ENCODE peak calls at places on chromosomes 2 and 18, in eight cellular contexts. V is transverse colon, X is SK-N-SH, B is suprapubic skin, I is HL-60, S is endothelial cell of umbilical vein, L is spleen, A is GM12878. D is an unnamed sample.

GRCh38 chr2:70007151-70007550 is 45.7 kb upstream of the ASPRV1 start:
- DNase-seq in S (no peak), B (peak), I (no peak), A (no peak), X (no peak), V (no peak), L (no peak), D (no peak)

GRCh38 chr18:9731380-9731779 is 23.3 kb downstream of the RAB31 start:
- DNase-seq in I (no peak), A (no peak), X (no peak), V (no peak), L (no peak), B (no peak), S (no peak), D (peak)

GRCh38 chr2:104755026-104755856 is 98.7 kb upstream of the POU3F3 start:
- DNase-seq in S (no peak), B (no peak), X (no peak), I (peak), A (no peak), L (peak), V (no peak), D (no peak)

GRCh38 chr2:145012214-145012670 is 492.3 kb upstream of the ZEB2 start:
- DNase-seq in V (no peak), B (no peak), I (no peak), S (peak), X (no peak), A (no peak), L (no peak), D (peak)

GRCh38 chr18:12236141-12236540 is 18.0 kb upstream of the CIDEA start:
- DNase-seq in V (no peak), S (no peak), I (no peak), X (no peak), B (no peak), A (no peak), L (no peak), D (no peak)

GRCh38 chr2:161199885-161200284 is 39.7 kb downstream of the TANK start:
- DNase-seq in L (no peak), I (no peak), V (no peak), S (no peak), X (no peak), A (no peak), B (no peak), D (no peak)

GRCh38 chr2:111534816-111535803 is 348.9 kb downstream of the ANAPC1 start:
- DNase-seq in X (no peak), L (no peak), I (no peak), B (no peak), V (peak), S (peak), A (no peak), D (peak)

GRCh38 chr18:7414459-7414858 is 152.7 kb upstream of the PTPRM start:
- DNase-seq in X (no peak), B (no peak), L (no peak), S (no peak), A (no peak), I (no peak), V (no peak), D (peak)

GRCh38 chr2:122451040-122451439 is 695.6 kb downstream of the TSN start:
- DNase-seq in L (no peak), B (no peak), I (peak), X (peak), A (no peak), S (peak), V (no peak), D (no peak)

GRCh38 chr2:88738271-88738670 is 46.8 kb downstream of the RPIA start:
- DNase-seq in I (no peak), S (peak), B (no peak), L (no peak), A (no peak), V (no peak), X (no peak), D (no peak)

GRCh38 chr2:96866586-96866985 is 3.3 kb downstream of the SEMA4C start:
- DNase-seq in L (peak), S (peak), A (no peak), B (no peak), I (no peak), X (no peak), V (no peak), D (no peak)

GRCh38 chr18:3357516-3357915 is 92.5 kb upstream of the TGIF1 start:
- DNase-seq in B (no peak), X (no peak), V (no peak), L (no peak), I (no peak), A (no peak), S (no peak), D (no peak)

GRCh38 chr2:101622633-101623521 is 74.6 kb upstream of the MAP4K4 start:
- DNase-seq in L (no peak), A (peak), B (no peak), I (peak), V (no peak), S (no peak), X (no peak), D (no peak)

GRCh38 chr18:23935804-23936203 is 78.8 kb upstream of the TTC39C start:
- DNase-seq in B (peak), S (no peak), X (no peak), A (no peak), L (no peak), V (peak), I (no peak), D (no peak)

GRCh38 chr18:61581578-61582204 is 248.5 kb downstream of the CDH20 start:
- DNase-seq in X (peak), B (peak), I (peak), L (peak), S (peak), V (peak), A (no peak), D (peak)

GRCh38 chr2:240293865-240294461 is 141.5 kb upstream of the GPC1 start:
- DNase-seq in I (no peak), L (peak), A (no peak), X (peak), V (no peak), B (no peak), S (no peak), D (no peak)

GRCh38 chr18:31581498-31582197 is 10.0 kb upstream of the TTR start:
- DNase-seq in A (no peak), L (no peak), X (no peak), S (peak), V (no peak), B (no peak), I (no peak), D (no peak)

GRCh38 chr2:33202641-33203345 is 256.0 kb downstream of the LTBP1 start:
- DNase-seq in X (no peak), V (no peak), I (no peak), B (no peak), L (no peak), A (no peak), S (no peak), D (no peak)

GRCh38 chr2:224796695-224797305 is 80.6 kb upstream of the CCDC195 start:
- DNase-seq in S (no peak), L (no peak), X (no peak), I (no peak), A (no peak), V (no peak), B (no peak), D (no peak)

GRCh38 chr2:224807153-224807964 is 91.2 kb upstream of the CCDC195 start:
- DNase-seq in V (no peak), A (no peak), B (no peak), L (no peak), I (no peak), X (no peak), S (peak), D (no peak)

GRCh38 chr2:224802407-224802806 is 86.2 kb upstream of the CCDC195 start:
- DNase-seq in A (no peak), I (no peak), L (no peak), V (no peak), S (peak), B (no peak), X (no peak), D (no peak)

DNA sequence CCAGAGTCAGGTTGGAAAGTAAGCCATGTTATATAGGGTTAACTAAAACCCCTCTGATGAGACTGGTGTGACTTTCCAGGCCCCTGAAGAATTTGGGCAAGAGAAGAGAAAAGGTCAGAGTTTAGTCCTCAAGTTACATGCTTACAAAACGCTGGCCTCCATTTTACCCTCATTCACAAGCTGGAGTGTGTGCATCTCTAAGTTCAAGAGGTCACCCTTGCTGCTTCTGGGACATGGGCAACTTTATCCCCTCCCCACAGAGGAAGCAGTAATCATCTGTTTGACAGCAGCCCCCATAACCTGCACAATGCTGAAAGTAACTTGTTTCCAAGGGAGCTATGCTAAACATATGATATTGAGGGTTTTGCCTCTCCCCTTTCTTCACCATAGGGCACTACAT is 85.2 kb upstream of the CCDC195 start:
- DNase-seq in A (no peak), I (no peak), S (no peak), V (no peak), X (no peak), L (no peak), B (no peak), D (no peak)
- TF ChIP-seq POLR2AphosphoS5 in A (no peak), I (no peak), S (no peak), V (no peak), X (no peak), L (no peak), B (no peak), D (no peak)

GRCh38 chr18:22346968-22347611 is 70.6 kb downstream of the CTAGE1 start:
- DNase-seq in X (no peak), V (peak), S (peak), A (no peak), B (no peak), I (no peak), L (peak), D (peak)
- TF ChIP-seq POLR2AphosphoS5 in X (no peak), V (peak), S (peak), A (no peak), B (no peak), I (no peak), L (peak), D (no peak)

DNA sequence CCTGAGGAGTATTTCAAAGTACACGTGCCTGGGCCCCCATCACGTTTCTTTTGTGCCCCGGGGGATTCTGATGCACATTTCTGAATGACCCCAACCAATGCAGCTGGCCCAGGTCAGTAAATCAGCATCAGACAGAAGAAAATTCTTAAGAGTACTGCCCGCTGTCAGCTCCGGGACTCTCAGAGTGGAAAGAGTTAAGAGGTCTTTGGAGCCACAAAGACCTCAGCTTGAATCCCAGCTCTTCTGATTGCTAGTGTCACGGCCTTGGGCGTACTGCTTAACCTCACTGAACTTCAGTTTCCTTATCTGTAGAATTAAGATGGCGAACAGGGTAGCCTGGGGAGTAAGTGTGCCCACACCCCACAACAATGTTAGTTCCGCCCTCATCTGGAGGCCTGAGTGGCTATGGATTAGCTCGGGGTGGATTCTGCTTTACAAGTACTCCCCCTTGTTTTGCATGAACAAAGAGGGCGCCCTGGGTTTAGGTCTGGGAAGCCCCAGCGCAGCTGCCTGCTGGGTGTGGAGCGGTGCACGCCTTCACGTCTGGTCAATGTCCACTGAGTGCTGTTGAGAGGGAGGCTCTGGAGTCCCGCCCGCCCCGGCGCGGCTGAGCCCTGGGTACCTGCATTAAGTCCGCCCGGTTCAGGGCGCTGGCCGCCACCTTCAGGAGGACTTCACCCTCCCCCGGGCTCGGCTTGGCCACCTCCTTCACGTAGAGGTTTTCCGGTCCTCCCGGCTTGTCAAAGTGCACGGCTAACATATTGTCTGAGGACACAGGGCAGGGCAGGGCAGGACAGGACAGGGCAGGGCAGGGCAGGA is 858 bp downstream of the TP53I3 start:
- DNase-seq in V (peak), B (no peak), S (peak), L (no peak), X (peak), I (peak), A (peak), D (no peak)
- TF ChIP-seq POLR2AphosphoS5 in V (peak), B (no peak), S (no peak), L (peak), X (no peak), I (no peak), A (peak), D (no peak)

DNA sequence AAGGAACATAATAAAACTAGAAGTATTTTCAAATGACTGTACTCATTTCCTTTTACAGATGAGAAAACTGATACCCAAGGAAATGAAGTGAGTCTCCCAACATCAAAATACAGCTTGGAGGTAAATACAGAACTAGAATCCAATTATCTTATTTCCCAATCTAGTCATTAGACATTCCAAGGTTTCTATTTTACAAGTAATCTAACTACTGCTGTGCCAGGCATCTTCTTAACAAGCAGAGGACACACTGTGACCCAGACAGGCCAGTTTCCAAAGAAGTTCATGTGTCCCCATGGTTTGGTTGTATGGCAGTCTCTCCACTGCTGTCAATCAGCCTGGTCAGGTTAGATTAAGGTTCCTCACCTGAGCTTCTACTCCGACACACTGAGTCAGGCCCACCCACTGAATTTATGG is 143.5 kb downstream of the THADA start:
- DNase-seq in B (no peak), X (no peak), S (peak), L (no peak), I (no peak), V (no peak), A (no peak), D (no peak)
- TF ChIP-seq POLR2AphosphoS5 in B (no peak), X (peak), S (peak), L (no peak), I (no peak), V (no peak), A (no peak), D (no peak)

GRCh38 chr2:20540587-20541304 is 93.9 kb downstream of the RHOB start:
- DNase-seq in V (no peak), S (no peak), A (no peak), L (peak), X (no peak), B (no peak), I (no peak), D (no peak)

GRCh38 chr2:20539133-20539719 is 92.4 kb downstream of the RHOB start:
- DNase-seq in I (no peak), X (no peak), V (no peak), S (no peak), B (no peak), A (no peak), L (no peak), D (no peak)

GRCh38 chr2:20538308-20539132 is 91.6 kb downstream of the RHOB start:
- DNase-seq in B (no peak), S (no peak), I (no peak), X (no peak), L (peak), A (no peak), V (no peak), D (no peak)

GRCh38 chr2:20541305-20541640 is 94.4 kb downstream of the RHOB start:
- DNase-seq in B (no peak), I (no peak), L (no peak), V (no peak), X (no peak), S (no peak), A (no peak), D (no peak)

DNA sequence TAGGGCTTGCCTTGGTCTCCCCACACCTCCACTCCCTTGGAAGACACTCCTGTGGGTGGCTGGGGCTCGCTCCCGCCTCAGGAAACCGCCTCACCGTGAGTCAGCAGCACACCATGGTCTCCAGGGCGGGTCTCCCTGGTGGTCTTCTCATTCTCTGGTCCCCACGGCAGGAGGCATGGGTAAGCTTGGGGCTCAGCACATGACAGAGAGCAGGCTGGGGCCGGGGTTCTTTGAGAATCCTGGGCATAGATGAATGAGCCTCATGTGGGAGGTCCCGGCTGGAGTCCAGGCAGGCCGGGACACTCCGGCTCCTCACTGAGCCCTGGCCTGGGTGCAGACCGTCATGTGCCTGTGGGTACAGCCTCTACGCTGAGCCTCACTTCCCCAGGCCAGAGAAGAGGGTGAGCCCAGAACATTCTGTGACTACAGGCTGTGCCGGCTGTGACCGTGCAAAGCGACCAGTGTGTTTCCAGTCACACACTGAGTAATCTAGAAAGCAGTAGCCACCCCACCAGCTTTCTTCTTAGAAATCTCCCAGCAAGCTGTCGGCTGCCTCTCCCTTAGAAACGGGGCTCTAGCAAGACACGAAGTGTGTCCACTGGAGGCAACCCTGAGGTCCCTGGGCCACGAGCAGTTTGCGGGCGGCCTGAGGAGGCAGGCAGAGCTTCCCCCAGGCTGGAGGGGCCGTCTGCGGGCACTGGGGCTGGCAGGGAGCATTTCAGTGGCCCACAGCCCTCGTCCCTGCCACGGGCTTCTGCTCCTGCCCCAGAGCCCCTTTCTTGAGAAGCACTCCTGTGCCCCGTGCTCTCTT is 93.1 kb downstream of the RHOB start:
- DNase-seq in L (peak), S (no peak), A (no peak), V (no peak), I (no peak), X (no peak), B (peak), D (no peak)
- TF ChIP-seq POLR2AphosphoS5 in L (peak), S (no peak), A (no peak), V (no peak), I (no peak), X (no peak), B (peak), D (no peak)

GRCh38 chr18:46418657-46419260 is 238.3 kb downstream of the LOXHD1 start:
- DNase-seq in A (no peak), L (no peak), S (no peak), V (no peak), I (no peak), X (no peak), B (peak), D (no peak)
- TF ChIP-seq POLR2AphosphoS5 in A (no peak), L (no peak), S (no peak), V (peak), I (no peak), X (no peak), B (no peak), D (peak)

GRCh38 chr2:175688241-175688640 is 313.8 kb downstream of the LNPK start:
- DNase-seq in X (no peak), A (no peak), I (no peak), B (no peak), L (no peak), V (no peak), S (no peak), D (no peak)
- TF ChIP-seq POLR2AphosphoS5 in X (no peak), A (no peak), I (no peak), B (no peak), L (no peak), V (no peak), S (no peak), D (no peak)

GRCh38 chr2:235723371-235723770 is 229.5 kb downstream of the AGAP1 start:
- DNase-seq in X (no peak), L (peak), S (no peak), B (no peak), I (no peak), V (no peak), A (no peak), D (peak)

GRCh38 chr2:235727186-235727585 is 233.3 kb downstream of the AGAP1 start:
- DNase-seq in X (no peak), L (peak), S (no peak), B (no peak), V (no peak), I (no peak), A (no peak), D (no peak)

GRCh38 chr2:235723811-235724465 is 230.1 kb downstream of the AGAP1 start:
- DNase-seq in B (no peak), X (no peak), I (no peak), A (no peak), V (no peak), S (no peak), L (peak), D (peak)

GRCh38 chr2:235726554-235726953 is 232.7 kb downstream of the AGAP1 start:
- DNase-seq in X (no peak), V (no peak), B (no peak), I (no peak), L (peak), A (no peak), S (no peak), D (no peak)

GRCh38 chr2:235724964-235725603 is 231.2 kb downstream of the AGAP1 start:
- DNase-seq in X (no peak), V (peak), S (no peak), L (peak), I (no peak), B (no peak), A (no peak), D (peak)
- TF ChIP-seq POLR2AphosphoS5 in X (no peak), V (peak), S (no peak), L (no peak), I (no peak), B (no peak), A (no peak), D (peak)

DNA sequence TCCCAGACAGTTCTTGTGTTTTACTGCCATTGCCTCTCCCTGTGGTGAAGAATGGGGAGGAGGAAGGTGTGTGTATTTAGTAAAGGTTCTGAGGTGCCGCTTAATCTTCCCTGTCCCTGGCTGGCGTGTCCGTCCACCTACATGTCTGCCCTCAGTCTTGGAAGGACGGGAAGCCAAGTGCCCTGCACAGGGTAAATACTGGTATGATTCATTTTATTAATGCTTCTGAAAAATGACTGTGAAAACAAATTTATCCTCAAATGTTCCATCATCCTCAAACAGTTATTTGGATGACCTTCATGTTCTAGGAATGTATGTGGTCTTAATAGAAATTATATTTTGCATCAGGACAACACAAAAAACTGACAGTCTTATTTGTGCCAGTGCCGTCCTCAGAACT is 6.6 kb downstream of the EPAS1 start:
- DNase-seq in A (no peak), V (no peak), S (peak), B (peak), I (no peak), X (no peak), L (no peak), D (no peak)
- TF ChIP-seq POLR2AphosphoS5 in A (no peak), V (no peak), S (no peak), B (no peak), I (no peak), X (no peak), L (no peak), D (no peak)

GRCh38 chr2:177243073-177243472 is 21.5 kb downstream of the NFE2L2 start:
- DNase-seq in I (no peak), X (no peak), B (no peak), V (no peak), S (no peak), A (no peak), L (no peak), D (peak)
- TF ChIP-seq POLR2AphosphoS5 in I (no peak), X (no peak), B (no peak), V (no peak), S (no peak), A (no peak), L (no peak), D (no peak)

D was measured in sigmoid colon.